ENCODE peak calls at places on chromosomes 16 and 17, in seven cellular contexts. H, W, K, J, P, L and V are unnamed samples.

GRCh38 chr16:74296120-74296464 is 522 bp upstream of the PSMD7 start:
- DNase-seq in J (no peak), H (no peak), W (no peak), K (no peak), L (no peak), P (no peak), V (no peak)

GRCh38 chr17:1495265-1495664 is 2.8 kb upstream of the MYO1C start:
- DNase-seq in J (peak; percentile 73), H (no peak), W (no peak), P (peak; percentile 84), L (no peak), K (no peak), V (no peak)

GRCh38 chr17:38960402-38960801 is 6.8 kb downstream of the FBXO47 start:
- DNase-seq in P (no peak), K (no peak), J (no peak), H (no peak), W (no peak), L (no peak), V (no peak)

GRCh38 chr16:55572439-55572838 is 6.0 kb downstream of the CAPNS2 start:
- DNase-seq in W (no peak), L (no peak), J (no peak), P (no peak), K (no peak), H (no peak), V (no peak)

GRCh38 chr17:60314423-60314822 is 77.5 kb downstream of the USP32 start:
- DNase-seq in P (no peak), W (no peak), L (no peak), H (no peak), K (no peak), J (no peak), V (no peak)

GRCh38 chr17:33292981-33293867 is at the start of gene ASIC2:
- DNase-seq in P (no peak), L (peak; percentile 40), K (no peak), H (peak; percentile 52), J (no peak), W (no peak), V (peak; percentile 65)

GRCh38 chr17:56222255-56222654 is 69.0 kb downstream of the ANKFN1 start:
- DNase-seq in J (no peak), W (no peak), P (no peak), K (no peak), L (no peak), H (no peak), V (no peak)

GRCh38 chr17:2814049-2814448 is 17.8 kb downstream of the RAP1GAP2 start:
- DNase-seq in L (no peak), H (no peak), K (no peak), P (no peak), J (no peak), W (no peak), V (no peak)

GRCh38 chr16:66705790-66706505 is 9.4 kb upstream of the CMTM4 start:
- DNase-seq in K (peak; percentile 81), W (no peak), H (peak; percentile 74), L (no peak), P (peak; percentile 73), J (peak; percentile 87), V (peak; percentile 86)

GRCh38 chr16:85659805-85660511 is 28.8 kb downstream of the GINS2 start:
- DNase-seq in H (peak; percentile 84), L (peak; percentile 88), P (peak; percentile 66), K (peak; percentile 71), J (peak; percentile 71), W (no peak), V (peak; percentile 67)

GRCh38 chr16:67173808-67174705 is 3.7 kb downstream of the NOL3 start:
- DNase-seq in P (peak; percentile 94), W (no peak), L (peak; percentile 89), H (peak; percentile 94), J (peak; percentile 92), K (peak; percentile 95), V (peak; percentile 92)

GRCh38 chr17:41455236-41455635 is 11.9 kb downstream of the KRT32 start:
- DNase-seq in P (no peak), K (no peak), L (no peak), W (no peak), J (no peak), H (no peak), V (no peak)

GRCh38 chr17:41453069-41453468 is 12.3 kb upstream of the KRT38 start:
- DNase-seq in W (no peak), L (no peak), P (no peak), K (no peak), H (no peak), J (no peak), V (no peak)

GRCh38 chr17:41452276-41452675 is 11.5 kb upstream of the KRT38 start:
- DNase-seq in W (no peak), J (no peak), H (no peak), K (no peak), P (no peak), L (no peak), V (no peak)

GRCh38 chr17:41457656-41458055 is 9.5 kb downstream of the KRT32 start:
- DNase-seq in H (no peak), W (no peak), L (no peak), K (no peak), P (no peak), J (no peak), V (no peak)

GRCh38 chr17:41456206-41456605 is 11.0 kb downstream of the KRT32 start:
- DNase-seq in H (no peak), J (no peak), L (no peak), W (no peak), P (no peak), K (no peak), V (no peak)
- H3K27ac ChIP-seq in H (no peak overlapping the region), J (no peak overlapping the region), L (no peak overlapping the region), W (no peak overlapping the region), P (no peak overlapping the region), K (no peak overlapping the region), V (no peak overlapping the region)

GRCh38 chr17:50661795-50662391 is 27.2 kb downstream of the ABCC3 start:
- DNase-seq in J (peak; percentile 84), H (peak; percentile 86), P (peak; percentile 65), L (peak; percentile 100), W (no peak), K (peak; percentile 77), V (peak; percentile 88)

GRCh38 chr17:50661348-50661747 is 26.7 kb downstream of the ABCC3 start:
- DNase-seq in L (no peak), J (no peak), H (no peak), W (no peak), P (no peak), K (no peak), V (no peak)

GRCh38 chr17:50660887-50661345 is 26.2 kb downstream of the ABCC3 start:
- DNase-seq in W (no peak), K (no peak), J (no peak), H (no peak), P (no peak), L (no peak), V (no peak)

GRCh38 chr17:50663812-50664374 is 29.2 kb downstream of the ABCC3 start:
- DNase-seq in P (no peak), L (no peak), J (no peak), H (peak; percentile 74), K (no peak), W (no peak), V (no peak)

GRCh38 chr17:50662632-50663225 is 28.0 kb downstream of the ABCC3 start:
- DNase-seq in K (no peak), W (no peak), J (no peak), L (no peak), H (no peak), P (no peak), V (no peak)
- H3K27ac ChIP-seq in K (no peak overlapping the region), W (no peak overlapping the region), J (no peak overlapping the region), L (peak overlapping the region; percentile 98), H (no peak overlapping the region), P (no peak overlapping the region), V (no peak overlapping the region)

GRCh38 chr16:89472711-89473075 is 17.7 kb downstream of the ANKRD11 start:
- DNase-seq in J (peak; percentile 11), K (no peak), H (no peak), W (no peak), L (no peak), P (no peak), V (no peak)
- H3K27ac ChIP-seq in J (no peak overlapping the region), K (no peak overlapping the region), H (peak overlapping the region; percentile 22), W (no peak overlapping the region), L (no peak overlapping the region), P (no peak overlapping the region), V (no peak overlapping the region)

GRCh38 chr17:6531575-6531974 is 24.8 kb downstream of the PITPNM3 start:
- DNase-seq in W (no peak), K (no peak), P (no peak), L (no peak), H (peak; percentile 15), J (no peak), V (no peak)
- H3K27ac ChIP-seq in W (no peak overlapping the region), K (no peak overlapping the region), P (no peak overlapping the region), L (no peak overlapping the region), H (no peak overlapping the region), J (no peak overlapping the region), V (no peak overlapping the region)

DNA sequence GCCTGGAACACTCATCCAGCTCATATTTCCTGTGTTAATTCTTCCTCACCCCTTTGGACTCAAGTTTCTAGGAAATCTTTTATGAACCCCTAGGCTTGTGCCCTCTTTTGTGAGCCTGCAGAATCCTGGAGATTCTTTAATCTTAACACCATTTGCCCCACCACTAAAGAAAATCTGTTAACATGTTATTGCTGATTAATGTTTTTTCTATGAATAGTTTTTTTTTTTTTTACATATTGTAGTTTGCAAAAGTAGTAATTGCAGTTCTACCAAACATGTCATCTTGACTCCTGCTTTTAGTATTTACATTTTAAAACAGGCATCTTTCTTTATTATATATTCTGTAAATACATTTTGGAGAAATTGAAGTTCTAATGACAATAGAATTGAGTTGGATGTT is 8.5 kb downstream of the PRSS54 start:
- DNase-seq in H (no peak), L (no peak), J (no peak), K (no peak), P (no peak), W (no peak), V (no peak)
- H3K27ac ChIP-seq in H (no peak overlapping the region), L (no peak overlapping the region), J (no peak overlapping the region), K (no peak overlapping the region), P (no peak overlapping the region), W (no peak overlapping the region), V (no peak overlapping the region)